ENCODE peak calls at places on chromosomes 16 and 17, in nine cellular contexts. E, G, S, O, N, X, B, V and W are unnamed samples.

GRCh38 chr17:29444589-29444988 is 54.4 kb downstream of the TAOK1 start:
- DNase-seq in E (no peak), G (peak), N (peak), S (peak), O (peak), V (no peak), B (no peak), X (no peak), W (peak)

GRCh38 chr16:66544358-66544757 is 5.6 kb downstream of the TK2 start:
- DNase-seq in B (no peak), E (no peak), S (no peak), O (no peak), G (no peak), N (no peak), V (no peak), X (no peak), W (no peak)

GRCh38 chr16:730666-731509 is 4.0 kb downstream of the HAGHL start:
- DNase-seq in N (no peak), V (no peak), X (peak), O (no peak), G (no peak), B (peak), E (no peak), S (no peak), W (no peak)

GRCh38 chr17:32323784-32324590 is 18.0 kb downstream of the C17orf75 start:
- DNase-seq in G (no peak), E (no peak), B (peak), X (peak), V (no peak), O (no peak), S (peak), N (no peak), W (no peak)

GRCh38 chr17:75723201-75723930 is 2.1 kb downstream of the ITGB4 start:
- DNase-seq in S (no peak), V (no peak), X (peak), N (no peak), O (no peak), E (no peak), G (no peak), B (no peak), W (peak)

GRCh38 chr17:2181206-2181983 is 122.2 kb downstream of the SMG6 start:
- DNase-seq in X (peak), N (peak), O (peak), V (no peak), G (peak), B (no peak), E (peak), S (peak), W (peak)

GRCh38 chr17:28916302-28916934 is 13.5 kb upstream of the DHRS13 start:
- DNase-seq in N (peak), G (peak), B (peak), S (peak), O (no peak), V (no peak), X (no peak), E (no peak), W (peak)

GRCh38 chr16:15653227-15653626 is 3.2 kb downstream of the NDE1 start:
- DNase-seq in S (peak), V (no peak), X (no peak), O (no peak), E (no peak), B (no peak), G (peak), N (peak), W (peak)

GRCh38 chr17:65664296-65664695 is 102.8 kb upstream of the AXIN2 start:
- DNase-seq in N (peak), G (peak), X (no peak), E (no peak), V (no peak), B (no peak), O (no peak), S (peak), W (peak)

GRCh38 chr17:45784583-45785372 is 658 bp downstream of the CRHR1 start:
- DNase-seq in G (no peak), B (peak), N (no peak), O (no peak), X (no peak), S (no peak), E (no peak), V (no peak), W (peak)

GRCh38 chr17:50459081-50459676 is 9.5 kb downstream of the CHAD start:
- DNase-seq in G (peak), E (no peak), V (no peak), N (peak), X (no peak), O (no peak), B (no peak), S (peak), W (peak)

GRCh38 chr17:55513885-55514590 is 2.8 kb upstream of the SMIM36 start:
- DNase-seq in N (peak), B (peak), G (peak), X (no peak), S (peak), O (no peak), E (no peak), V (peak), W (peak)

GRCh38 chr16:4692460-4693295 is 684 bp upstream of the NUDT16L1 start:
- DNase-seq in E (no peak), N (no peak), S (no peak), O (no peak), B (no peak), G (no peak), V (no peak), X (no peak), W (no peak)

GRCh38 chr17:34859652-34860051 is 101.6 kb downstream of the CCT6B start:
- DNase-seq in X (no peak), B (no peak), O (no peak), S (no peak), V (no peak), G (no peak), N (no peak), E (no peak), W (no peak)

GRCh38 chr17:15501282-15501681 is 33.9 kb upstream of the CDRT4 start:
- DNase-seq in B (no peak), S (no peak), V (no peak), E (no peak), X (no peak), O (no peak), G (peak), N (no peak), W (no peak)

GRCh38 chr16:50961944-50962343 is 189.1 kb downstream of the SALL1 start:
- DNase-seq in N (no peak), B (no peak), V (no peak), X (no peak), S (no peak), E (no peak), O (no peak), G (no peak), W (no peak)

GRCh38 chr17:65345261-65346060 is 208.3 kb downstream of the RGS9 start:
- DNase-seq in O (peak), S (no peak), E (no peak), N (peak), B (peak), V (no peak), X (no peak), G (peak), W (no peak)

GRCh38 chr17:77770331-77771105 is 188.0 kb upstream of the TNRC6C start:
- DNase-seq in X (peak), V (no peak), O (peak), B (no peak), G (peak), N (peak), S (peak), E (no peak), W (peak)

GRCh38 chr16:30117768-30118167 is 4.4 kb upstream of the GDPD3 start:
- DNase-seq in X (no peak), S (no peak), E (no peak), N (no peak), G (no peak), O (no peak), B (no peak), V (no peak), W (no peak)

GRCh38 chr16:83145297-83145696 is 518.5 kb downstream of the CDH13 start:
- DNase-seq in B (no peak), N (no peak), O (no peak), E (no peak), G (no peak), V (no peak), X (no peak), S (no peak), W (no peak)

GRCh38 chr16:57609541-57610401 is 18.7 kb upstream of the ADGRG1 start:
- DNase-seq in N (peak), X (peak), B (peak), S (peak), O (no peak), V (no peak), E (no peak), G (no peak), W (peak)

GRCh38 chr16:69301861-69302260 is 9.3 kb upstream of the VPS4A start:
- DNase-seq in B (no peak), G (no peak), S (no peak), V (no peak), O (no peak), N (no peak), X (no peak), E (no peak), W (no peak)

GRCh38 chr17:64358261-64358788 is 32.3 kb downstream of the PECAM1 start:
- DNase-seq in B (no peak), X (no peak), S (no peak), V (no peak), G (peak), E (no peak), O (peak), N (no peak), W (no peak)

GRCh38 chr16:54283735-54284318 is 2.8 kb downstream of the IRX3 start:
- DNase-seq in S (no peak), N (no peak), V (no peak), G (no peak), B (no peak), E (no peak), O (no peak), X (peak), W (no peak)

GRCh38 chr16:54281535-54282201 is 4.9 kb downstream of the IRX3 start:
- DNase-seq in S (no peak), V (no peak), O (no peak), E (peak), N (no peak), B (no peak), G (no peak), X (peak), W (no peak)

GRCh38 chr16:54280751-54281150 is 5.8 kb downstream of the IRX3 start:
- DNase-seq in E (no peak), X (no peak), G (peak), N (no peak), B (no peak), O (no peak), V (no peak), S (no peak), W (peak)

GRCh38 chr16:54282923-54283734 is 3.5 kb downstream of the IRX3 start:
- DNase-seq in E (no peak), X (peak), N (no peak), O (no peak), G (no peak), V (no peak), S (no peak), B (no peak), W (no peak)

GRCh38 chr16:54282202-54282922 is 4.2 kb downstream of the IRX3 start:
- DNase-seq in B (no peak), N (peak), O (no peak), V (no peak), S (no peak), G (peak), X (peak), E (peak), W (no peak)
- H3K4me3 ChIP-seq in B (no peak), N (peak), O (no peak), V (no peak), S (no peak), G (no peak), X (no peak), E (peak), W (no peak)

GRCh38 chr17:58470356-58470755 is 17.9 kb downstream of the HSF5 start:
- DNase-seq in N (no peak), E (no peak), O (no peak), B (no peak), X (no peak), V (no peak), G (no peak), S (no peak), W (no peak)

GRCh38 chr17:58476812-58477211 is 11.4 kb downstream of the HSF5 start:
- DNase-seq in V (no peak), E (no peak), S (no peak), O (no peak), N (no peak), B (no peak), X (no peak), G (no peak), W (no peak)

GRCh38 chr17:58475985-58476384 is 12.2 kb downstream of the HSF5 start:
- DNase-seq in S (no peak), V (no peak), G (no peak), E (no peak), O (no peak), N (no peak), X (no peak), B (no peak), W (no peak)
- TF ChIP-seq CTCF in S (no peak), V (no peak), G (no peak), E (no peak), O (no peak), N (no peak), X (no peak), B (no peak), W (no peak)

DNA sequence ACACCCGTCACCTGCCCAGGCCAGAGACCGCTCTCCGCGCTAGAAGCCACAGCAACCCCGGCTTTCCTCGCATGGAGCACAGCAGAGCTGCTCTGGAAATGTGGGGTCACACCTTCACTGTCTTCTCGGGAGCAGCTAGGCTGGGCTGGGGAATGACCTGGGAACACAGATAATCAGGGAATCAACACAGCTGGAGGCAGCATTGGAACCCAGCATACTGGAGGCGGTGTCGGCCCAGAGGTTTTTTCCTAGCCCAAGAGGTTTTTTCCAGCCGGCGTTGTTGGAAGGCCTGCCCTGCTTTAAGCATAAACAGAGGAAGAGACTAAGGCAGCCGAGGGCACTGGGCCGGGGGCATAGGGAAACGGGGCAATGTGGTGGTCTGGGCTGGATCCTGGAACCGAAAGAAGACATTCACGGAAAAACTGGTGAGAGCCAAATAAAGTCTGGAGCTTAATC is 808 bp upstream of the PLD6 start:
- DNase-seq in B (no peak), X (no peak), V (no peak), O (no peak), E (no peak), N (no peak), S (no peak), G (no peak), W (peak)
- H3K4me3 ChIP-seq in B (no peak), X (no peak), V (no peak), O (no peak), E (no peak), N (no peak), S (no peak), G (peak), W (no peak)

DNA sequence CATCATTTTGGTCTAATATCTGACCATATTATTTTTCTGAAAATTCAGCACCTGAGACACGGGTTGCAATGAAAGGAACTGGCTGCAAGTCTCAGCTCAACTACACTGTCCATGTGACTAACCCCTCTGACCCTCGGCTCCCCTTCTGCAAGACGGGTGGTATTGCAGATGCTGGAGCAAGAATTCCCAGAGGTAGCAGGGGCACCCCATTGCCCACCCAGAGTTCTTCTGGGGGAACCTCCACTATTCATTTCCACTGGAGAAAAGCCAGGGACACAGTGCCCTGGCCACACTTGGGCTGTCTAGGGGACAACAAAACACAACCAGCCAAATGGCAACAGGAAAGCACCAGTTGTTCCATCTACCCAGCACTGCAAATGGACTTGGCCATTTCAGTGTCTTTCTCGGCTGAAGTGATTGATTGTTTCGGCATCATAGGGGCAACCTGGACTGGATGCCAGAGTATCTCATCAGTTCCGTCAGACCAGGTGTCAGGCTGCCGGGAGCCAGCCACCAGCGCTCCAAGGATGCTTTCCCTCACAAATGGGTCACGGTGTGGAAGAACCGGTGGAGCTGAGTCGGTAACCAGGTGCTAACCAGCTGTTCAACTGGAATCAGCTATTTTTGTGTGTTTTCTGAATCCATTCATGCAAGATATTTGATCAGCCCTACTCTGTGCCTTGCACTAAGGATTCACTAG is 58.1 kb downstream of the C16orf78 start:
- DNase-seq in E (no peak), G (no peak), V (no peak), N (no peak), S (no peak), O (no peak), B (no peak), X (no peak), W (no peak)
- TF ChIP-seq CTCF in E (no peak), G (no peak), V (no peak), N (no peak), S (no peak), O (no peak), B (no peak), X (no peak), W (no peak)

GRCh38 chr16:6020162-6020980 is 922.8 kb upstream of the EEF2KMT start:
- DNase-seq in S (no peak), O (no peak), E (no peak), N (no peak), B (no peak), X (no peak), G (no peak), V (no peak), W (no peak)
- H3K4me3 ChIP-seq in S (no peak), O (no peak), E (no peak), N (no peak), B (no peak), X (no peak), G (no peak), V (no peak), W (no peak)